ENCODE peak calls at places on chromosomes 4 and X, in four cellular contexts. T, R, F and V are unnamed samples.

GRCh38 chr4:40289366-40290188 is 45.6 kb upstream of the CHRNA9 start:
- DNase-seq in T (no peak), R (peak; percentile 3), F (no peak), V (no peak)

GRCh38 chrX:116873678-116874077 is 410.9 kb upstream of the CT83 start:
- DNase-seq in T (no peak), R (no peak), F (no peak), V (no peak)

GRCh38 chrX:57453901-57454300 is 137.9 kb upstream of the ZXDB start:
- DNase-seq in T (no peak), R (peak; percentile 4), F (peak; percentile 0), V (peak; percentile 8)

GRCh38 chr4:21964762-21965319 is 16.3 kb upstream of the KCNIP4 start:
- DNase-seq in T (no peak), R (no peak), F (no peak), V (no peak)

GRCh38 chr4:103692615-103693014 is 27.2 kb downstream of the TACR3 start:
- DNase-seq in T (no peak), R (no peak), F (no peak), V (no peak)

GRCh38 chr4:183078634-183079033 is 20.4 kb upstream of the WWC2 start:
- DNase-seq in T (no peak), R (no peak), F (no peak), V (no peak)

GRCh38 chr4:42344260-42344659 is 53.0 kb upstream of the SHISA3 start:
- DNase-seq in T (no peak), R (no peak), F (no peak), V (no peak)

GRCh38 chr4:4472344-4472958 is 69.4 kb downstream of the STX18 start:
- DNase-seq in T (no peak), R (peak; percentile 57), F (no peak), V (no peak)

GRCh38 chr4:182770969-182771330 is 146.2 kb downstream of the DCTD start:
- DNase-seq in T (no peak), R (peak; percentile 12), F (no peak), V (no peak)

GRCh38 chr4:53640576-53641459 is 49.5 kb upstream of the LNX1 start:
- DNase-seq in T (no peak), R (no peak), F (peak; percentile 76), V (no peak)

GRCh38 chrX:139566981-139567380 is 36.4 kb downstream of the F9 start:
- DNase-seq in T (no peak), R (no peak), F (no peak), V (no peak)

GRCh38 chrX:111759676-111760075 is 78.7 kb downstream of the ALG13 start:
- DNase-seq in T (no peak), R (no peak), F (no peak), V (no peak)

GRCh38 chr4:147968641-147969040 is 236.8 kb downstream of the ARHGAP10 start:
- DNase-seq in T (no peak), R (peak; percentile 57), F (no peak), V (no peak)

GRCh38 chr4:112813790-112814189 is 176.8 kb downstream of the LARP7 start:
- DNase-seq in T (no peak), R (peak; percentile 34), F (peak; percentile 67), V (no peak)

GRCh38 chrX:136260801-136261200 is 9.6 kb upstream of the MAP7D3 start:
- DNase-seq in T (no peak), R (peak; percentile 89), F (no peak), V (no peak)

GRCh38 chr4:135941671-135942070 is 1590.6 kb downstream of the PCDH18 start:
- DNase-seq in T (no peak), R (no peak), F (no peak), V (no peak)

GRCh38 chr4:81457921-81458520 is 13.7 kb downstream of the RASGEF1B start:
- DNase-seq in T (no peak), R (no peak), F (no peak), V (no peak)

GRCh38 chr4:140579278-140579677 is 10.5 kb upstream of the UCP1 start:
- DNase-seq in T (no peak), R (no peak), F (no peak), V (no peak)

GRCh38 chrX:45715787-45716186 is 515.1 kb upstream of the DIPK2B start:
- DNase-seq in T (no peak), R (peak; percentile 65), F (no peak), V (no peak)

GRCh38 chrX:45711231-45711630 is 510.6 kb upstream of the DIPK2B start:
- DNase-seq in T (no peak), R (peak; percentile 28), F (no peak), V (no peak)

GRCh38 chrX:45716747-45717146 is 516.1 kb upstream of the DIPK2B start:
- DNase-seq in T (no peak), R (no peak), F (no peak), V (no peak)

GRCh38 chrX:45712067-45712466 is 511.4 kb upstream of the DIPK2B start:
- DNase-seq in T (no peak), R (peak; percentile 65), F (no peak), V (no peak)

DNA sequence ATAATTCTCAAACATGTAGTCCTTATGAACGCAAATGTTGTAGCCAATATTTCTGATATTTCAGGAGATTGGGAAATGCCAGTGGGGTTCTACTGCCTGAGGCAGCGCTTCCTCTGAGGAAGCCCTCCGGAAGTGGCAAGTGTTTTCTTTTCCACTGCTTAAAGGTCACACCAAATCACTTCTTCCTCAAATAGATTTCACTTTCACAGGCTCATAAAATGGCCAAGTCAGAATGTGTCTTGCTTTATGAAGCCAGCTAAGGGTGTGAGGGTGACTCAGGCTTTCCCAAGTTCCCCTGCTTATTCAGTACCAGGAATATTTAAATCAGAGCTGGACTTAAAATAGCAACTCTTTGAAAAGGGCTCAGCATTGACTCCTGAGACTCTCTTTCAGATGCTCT is 514.2 kb upstream of the DIPK2B start:
- DNase-seq in T (no peak), R (peak; percentile 71), F (peak; percentile 7), V (no peak)
- TF ChIP-seq ELK1 in T (no peak), R (no peak), F (no peak), V (no peak)

GRCh38 chr4:33060873-33061542 is 2340.8 kb downstream of the PCDH7 start:
- DNase-seq in T (peak; percentile 0), R (peak; percentile 28), F (no peak), V (no peak)
- TF ChIP-seq ELK1 in T (no peak), R (no peak), F (no peak), V (no peak)

GRCh38 chr4:17961249-17961648 is 60.3 kb downstream of the LCORL start:
- DNase-seq in T (no peak), R (no peak), F (no peak), V (no peak)
- TF ChIP-seq ELK1 in T (no peak), R (no peak), F (no peak), V (no peak)

GRCh38 chr4:164318350-164318749 is 435.6 kb upstream of the SMIM31 start:
- DNase-seq in T (no peak), R (no peak), F (no peak), V (no peak)

GRCh38 chr4:164313899-164314298 is 440.0 kb upstream of the SMIM31 start:
- DNase-seq in T (no peak), R (no peak), F (no peak), V (no peak)

GRCh38 chr4:164307262-164307661 is 446.7 kb upstream of the SMIM31 start:
- DNase-seq in T (no peak), R (no peak), F (no peak), V (no peak)

DNA sequence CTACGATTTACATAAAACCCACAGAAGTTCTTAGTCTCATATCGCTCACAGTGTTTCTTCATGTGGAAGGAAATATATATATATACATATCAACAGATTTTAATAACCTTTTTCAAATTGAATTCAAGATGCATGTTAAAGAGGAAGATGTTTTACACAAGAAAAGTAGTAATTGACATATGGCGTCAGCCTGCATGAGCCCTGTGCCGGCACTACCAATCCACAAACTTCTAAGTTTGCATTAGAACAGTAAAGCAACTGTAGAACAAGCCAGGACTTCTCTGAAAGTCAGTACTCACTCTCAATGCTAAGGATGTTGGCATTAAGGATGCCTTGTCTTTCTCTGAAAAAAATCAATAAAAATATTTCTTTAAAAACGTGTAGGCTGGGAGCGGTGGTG is 441.3 kb upstream of the SMIM31 start:
- DNase-seq in T (no peak), R (no peak), F (no peak), V (no peak)
- TF ChIP-seq ELK1 in T (no peak), R (no peak), F (no peak), V (no peak)

DNA sequence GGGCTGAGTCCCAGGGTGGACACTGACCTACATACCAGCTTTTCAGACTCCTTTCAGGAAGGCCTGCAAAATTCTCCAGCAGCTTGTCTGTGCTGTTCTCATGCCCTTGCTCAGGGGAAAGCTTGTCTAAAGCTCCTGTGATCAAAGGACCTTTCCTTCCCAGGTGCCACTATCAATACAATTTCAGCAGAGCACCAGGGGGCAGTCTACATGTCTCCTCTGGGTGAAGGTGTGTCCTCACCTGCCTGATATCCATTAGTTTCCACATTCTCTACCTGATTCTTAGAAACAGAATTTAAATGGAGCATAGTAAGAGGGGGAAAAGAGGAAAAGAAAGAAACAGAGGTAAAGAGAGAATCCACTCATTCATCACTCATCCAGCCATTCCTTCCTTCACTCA is 114.2 kb downstream of the PPARGC1A start:
- DNase-seq in T (no peak), R (no peak), F (no peak), V (no peak)
- TF ChIP-seq ELK1 in T (no peak), R (no peak), F (no peak), V (no peak)

DNA sequence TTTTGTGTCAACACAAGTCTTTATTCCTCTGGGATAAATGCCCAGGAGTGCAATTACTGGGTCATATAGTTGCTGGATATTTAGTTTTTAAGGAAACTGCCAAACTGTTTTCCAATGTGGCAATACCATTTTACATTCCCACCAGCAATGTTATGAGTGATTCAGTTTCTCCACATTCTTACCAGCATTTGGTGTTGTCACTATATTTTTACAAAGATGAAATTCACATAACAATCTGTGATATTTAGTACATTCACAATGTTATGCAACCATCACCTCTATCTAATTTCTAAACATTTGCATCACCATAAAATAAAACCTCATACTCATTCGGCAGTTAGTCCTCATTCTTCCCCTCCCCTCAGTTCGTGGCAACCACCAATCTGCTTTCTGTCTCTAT is 75.0 kb downstream of the MAMLD1 start:
- DNase-seq in T (no peak), R (peak; percentile 45), F (no peak), V (no peak)
- TF ChIP-seq ELK1 in T (no peak), R (no peak), F (no peak), V (no peak)

DNA sequence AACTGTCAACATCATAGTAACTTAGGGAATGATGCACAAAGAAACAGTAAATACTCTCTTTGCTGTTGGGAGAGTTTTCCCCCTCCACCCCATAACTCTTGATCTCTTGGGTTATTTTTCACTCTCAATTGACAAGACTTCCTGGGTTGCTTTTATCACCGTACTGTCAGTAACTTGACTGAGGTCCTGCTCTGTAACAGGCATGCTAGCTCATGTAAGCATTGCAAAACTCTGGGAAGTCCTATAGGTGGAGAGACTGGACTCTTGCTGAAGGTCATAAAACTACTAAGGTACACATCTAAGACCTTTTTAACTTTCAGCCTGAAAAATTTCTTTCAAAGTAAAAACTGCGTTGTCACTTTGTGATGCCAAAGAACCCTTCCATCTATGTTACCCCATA is 10.9 kb downstream of the SHROOM3 start:
- DNase-seq in T (no peak), R (no peak), F (no peak), V (no peak)
- TF ChIP-seq ELK1 in T (no peak), R (no peak), F (no peak), V (no peak)

GRCh38 chr4:1624519-1624910 is 59.6 kb downstream of the FAM53A start:
- DNase-seq in T (no peak), R (no peak), F (no peak), V (no peak)
- TF ChIP-seq ELK1 in T (no peak), R (no peak), F (no peak), V (no peak)

GRCh38 chrX:154593201-154593600 is 8.3 kb downstream of the CTAG1A start:
- DNase-seq in T (no peak), R (no peak), F (no peak), V (no peak)
- TF ChIP-seq ELK1 in T (no peak), R (no peak), F (no peak), V (no peak)

GRCh38 chrX:16479206-16479869 is 170.6 kb upstream of the S100G start:
- DNase-seq in T (no peak), R (peak; percentile 84), F (no peak), V (no peak)
- TF ChIP-seq ELK1 in T (no peak), R (no peak), F (no peak), V (no peak)